ENCODE peak calls at places on chromosomes 13 and 19, in eight cellular contexts. L is transverse colon, V is uterus, Q is GM12878, M is IMR-90, O is K562, C is heart left ventricle, S is adrenal gland. A is an unnamed sample. For H3K4me1, the result is how much of the 10 kb centered on the place peaks cover.

GRCh38 chr13:76992548-76993001 is 694 bp downstream of the CLN5 start:
- DNase-seq in L (peak), V (peak), Q (no peak), M (peak), O (peak), C (peak), S (peak), A (peak)

GRCh38 chr19:52554216-52554971 is 15.7 kb upstream of the ZNF701 start:
- DNase-seq in L (no peak), V (no peak), Q (no peak), M (no peak), O (no peak), C (no peak), S (no peak), A (no peak)

GRCh38 chr13:64758520-64758919 is 2471.6 kb downstream of the PCDH9 start:
- DNase-seq in L (no peak), V (no peak), Q (no peak), M (peak), O (no peak), C (no peak), S (no peak), A (no peak)

GRCh38 chr13:49097374-49097773 is 121.7 kb downstream of the FNDC3A start:
- DNase-seq in L (no peak), V (no peak), Q (no peak), M (peak), O (no peak), C (no peak), S (no peak), A (no peak)

GRCh38 chr13:39892731-39893293 is 237.3 kb downstream of the COG6 start:
- DNase-seq in L (no peak), V (peak), Q (no peak), M (no peak), O (no peak), C (peak), S (no peak), A (peak)

GRCh38 chr19:30447276-30447870 is 75.2 kb downstream of the ZNF536 start:
- DNase-seq in L (no peak), V (no peak), Q (no peak), M (no peak), O (no peak), C (no peak), S (no peak), A (peak)

GRCh38 chr13:21638319-21639282 is 32.3 kb upstream of the FGF9 start:
- DNase-seq in L (peak), V (no peak), Q (no peak), M (peak), O (peak), C (no peak), S (peak), A (peak)

GRCh38 chr19:17950310-17951150 is 16.4 kb upstream of the KCNN1 start:
- DNase-seq in L (no peak), V (no peak), Q (no peak), M (no peak), O (peak), C (no peak), S (no peak), A (peak)

GRCh38 chr13:77215543-77215942 is 111.4 kb downstream of the MYCBP2 start:
- DNase-seq in L (no peak), V (no peak), Q (no peak), M (no peak), O (no peak), C (no peak), S (no peak), A (no peak)

GRCh38 chr19:51366999-51367564 is 894 bp upstream of the ETFB start:
- DNase-seq in L (peak), V (no peak), Q (no peak), M (no peak), O (no peak), C (peak), S (no peak), A (peak)

GRCh38 chr19:40134866-40135265 is 44.1 kb upstream of the ZNF780A start:
- DNase-seq in L (no peak), V (no peak), Q (no peak), M (no peak), O (no peak), C (no peak), S (no peak), A (no peak)

GRCh38 chr19:40671404-40671803 is 19.0 kb downstream of the NUMBL start:
- DNase-seq in L (no peak), V (no peak), Q (no peak), M (no peak), O (no peak), C (peak), S (no peak), A (no peak)

GRCh38 chr19:47507924-47508553 is 6.8 kb downstream of the NAPA start:
- DNase-seq in L (no peak), V (no peak), Q (no peak), M (no peak), O (no peak), C (no peak), S (peak), A (peak)

GRCh38 chr13:34302596-34302995 is 484.6 kb downstream of the RFC3 start:
- DNase-seq in L (no peak), V (no peak), Q (no peak), M (no peak), O (no peak), C (no peak), S (no peak), A (no peak)

GRCh38 chr19:50167314-50167721 is 4.2 kb upstream of the IZUMO2 start:
- DNase-seq in L (peak), V (no peak), Q (no peak), M (no peak), O (no peak), C (no peak), S (no peak), A (peak)

GRCh38 chr19:48543121-48543710 is 8.8 kb upstream of the SULT2B1 start:
- DNase-seq in L (peak), V (no peak), Q (no peak), M (peak), O (no peak), C (no peak), S (no peak), A (peak)

GRCh38 chr13:28204043-28204442 is 65.7 kb downstream of the PAN3 start:
- DNase-seq in L (no peak), V (no peak), Q (no peak), M (no peak), O (no peak), C (no peak), S (no peak), A (no peak)

GRCh38 chr19:35095667-35096368 is 19.8 kb upstream of the FXYD3 start:
- DNase-seq in L (no peak), V (no peak), Q (no peak), M (no peak), O (peak), C (no peak), S (no peak), A (no peak)

GRCh38 chr19:10517361-10517759 is at the start of gene S1PR5:
- DNase-seq in L (no peak), V (no peak), Q (no peak), M (no peak), O (peak), C (peak), S (peak), A (peak)

DNA sequence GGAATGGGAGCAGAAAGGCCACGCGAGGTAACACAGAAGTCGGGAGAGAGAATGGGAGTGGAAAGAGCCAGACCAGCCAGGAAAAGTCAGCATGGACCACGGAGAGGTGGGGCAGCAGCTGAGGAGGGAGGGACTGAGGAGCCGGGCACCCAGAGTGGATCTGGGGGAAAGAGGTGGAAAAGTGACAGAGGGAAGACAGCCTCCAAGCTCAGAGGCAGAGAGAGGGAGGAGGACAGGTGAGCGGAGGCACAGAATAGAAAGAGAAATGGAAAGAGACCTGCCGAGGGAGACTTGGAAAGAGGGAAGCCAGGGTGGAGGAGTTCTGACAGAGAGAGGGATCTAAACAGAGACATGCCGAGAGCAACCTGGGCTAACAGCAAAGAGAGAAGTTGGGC is 1.6 kb downstream of the GRIK5 start:
- DNase-seq in L (no peak), V (no peak), Q (no peak), M (no peak), O (no peak), C (no peak), S (no peak), A (peak)
- H3K27ac ChIP-seq in L (peak), V (peak), Q (no peak), M (no peak), O (no peak), C (no peak), S (no peak), A (peak)

GRCh38 chr19:41958367-41959055 is 610 bp downstream of the RABAC1 start:
- DNase-seq in L (peak), V (peak), Q (no peak), M (peak), O (peak), C (peak), S (peak), A (peak)

GRCh38 chr19:41957838-41958366 is 1.2 kb downstream of the RABAC1 start:
- DNase-seq in L (peak), V (peak), Q (no peak), M (peak), O (peak), C (peak), S (peak), A (peak)

GRCh38 chr19:41957161-41957837 is 1.8 kb downstream of the RABAC1 start:
- DNase-seq in L (peak), V (no peak), Q (no peak), M (no peak), O (no peak), C (no peak), S (no peak), A (no peak)

GRCh38 chr19:41960973-41961372 is 1.9 kb upstream of the RABAC1 start:
- DNase-seq in L (no peak), V (no peak), Q (no peak), M (no peak), O (no peak), C (no peak), S (no peak), A (no peak)

GRCh38 chr19:41959056-41960053 is at the start of gene RABAC1:
- DNase-seq in L (peak), V (peak), Q (peak), M (peak), O (peak), C (peak), S (peak), A (peak)
- TF ChIP-seq POLR2A in L (no peak), V (peak), Q (peak), M (peak), O (no peak), C (no peak), S (no peak), A (peak)

GRCh38 chr19:19459707-19460251 is 54.3 kb downstream of the GATAD2A start:
- DNase-seq in L (peak), V (no peak), Q (no peak), M (peak), O (no peak), C (peak), S (peak), A (peak)
- H3K4me1 ChIP-seq in L (half or more), V (under half), Q (half or more), M (half or more), O (half or more), C (half or more), S (half or more), A (half or more)

GRCh38 chr19:45862271-45862563 is 730 bp downstream of the SYMPK start:
- DNase-seq in L (peak), V (no peak), Q (no peak), M (no peak), O (no peak), C (no peak), S (no peak), A (no peak)

GRCh38 chr19:45862564-45863334 is at the start of gene SYMPK:
- DNase-seq in L (peak), V (peak), Q (peak), M (peak), O (peak), C (peak), S (peak), A (peak)

GRCh38 chr19:45863335-45863839 is 440 bp upstream of the SYMPK start:
- DNase-seq in L (peak), V (no peak), Q (no peak), M (no peak), O (no peak), C (no peak), S (no peak), A (peak)

GRCh38 chr19:45863840-45864628 is at the start of gene FOXA3:
- DNase-seq in L (peak), V (peak), Q (no peak), M (peak), O (peak), C (peak), S (no peak), A (no peak)

DNA sequence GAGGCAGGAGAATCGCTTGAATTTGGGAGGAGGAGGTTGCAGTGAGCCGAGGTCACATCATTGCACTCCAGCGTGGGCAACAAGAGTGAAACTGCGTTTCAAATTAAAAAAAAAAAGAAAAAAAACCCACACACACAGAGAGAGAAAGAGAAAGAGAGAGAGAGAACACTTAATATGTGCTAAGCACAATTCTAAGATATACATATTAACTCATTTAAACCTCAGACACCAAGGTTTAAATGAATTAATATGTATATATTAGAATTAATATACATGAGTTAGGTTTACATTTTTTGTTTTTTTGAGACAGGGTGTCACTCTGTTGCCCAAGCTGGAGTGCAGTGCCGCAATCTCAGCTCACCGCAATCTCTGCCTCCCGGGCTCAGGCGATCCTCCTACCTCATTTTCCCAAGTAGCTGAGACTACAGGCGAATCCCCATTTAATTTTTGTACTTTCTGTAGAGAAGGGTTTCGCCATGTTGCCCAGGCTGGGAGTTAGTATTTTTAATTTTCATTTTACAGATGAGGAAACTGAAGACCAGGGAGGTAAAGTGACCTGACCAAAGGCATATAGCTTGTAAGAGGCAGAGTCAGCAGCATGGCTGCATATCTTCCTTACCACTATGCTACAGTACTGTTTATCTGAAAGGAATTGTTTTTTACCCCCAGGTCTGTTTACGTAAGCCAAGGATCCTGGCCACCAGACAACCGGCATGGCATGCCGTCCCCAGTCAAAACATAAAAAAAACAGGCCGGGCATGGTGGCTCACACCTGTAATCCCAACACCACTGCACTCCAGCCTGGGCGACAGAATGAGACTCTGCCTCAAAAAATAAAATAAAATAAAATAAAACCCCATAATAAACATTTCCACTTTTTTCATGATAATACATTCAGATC is 2.3 kb downstream of the SYMPK start:
- DNase-seq in L (no peak), V (no peak), Q (no peak), M (no peak), O (no peak), C (no peak), S (no peak), A (no peak)
- H3K27ac ChIP-seq in L (no peak), V (no peak), Q (peak), M (no peak), O (no peak), C (no peak), S (no peak), A (no peak)

GRCh38 chr19:1241417-1242095 is at the start of gene ATP5F1D:
- DNase-seq in L (peak), V (peak), Q (peak), M (peak), O (peak), C (peak), S (peak), A (peak)
- TF ChIP-seq POLR2A in L (no peak), V (peak), Q (peak), M (peak), O (no peak), C (no peak), S (peak), A (peak)

GRCh38 chr13:73335938-73336337 is 277.1 kb downstream of the KLF5 start:
- DNase-seq in L (no peak), V (no peak), Q (no peak), M (no peak), O (no peak), C (no peak), S (no peak), A (no peak)

GRCh38 chr13:73335226-73335625 is 276.4 kb downstream of the KLF5 start:
- DNase-seq in L (no peak), V (no peak), Q (peak), M (peak), O (no peak), C (no peak), S (no peak), A (no peak)

GRCh38 chr13:73337511-73337910 is 278.7 kb downstream of the KLF5 start:
- DNase-seq in L (no peak), V (no peak), Q (no peak), M (no peak), O (no peak), C (no peak), S (no peak), A (no peak)

GRCh38 chr13:73338389-73338788 is 279.6 kb downstream of the KLF5 start:
- DNase-seq in L (no peak), V (no peak), Q (no peak), M (no peak), O (no peak), C (no peak), S (no peak), A (no peak)

GRCh38 chr13:73336789-73337188 is 278.0 kb downstream of the KLF5 start:
- DNase-seq in L (no peak), V (no peak), Q (no peak), M (no peak), O (no peak), C (no peak), S (no peak), A (no peak)
- H3K4me1 ChIP-seq in L (under half), V (under half), Q (under half), M (under half), O (under half), C (under half), S (under half), A (under half)

GRCh38 chr19:12140545-12141404 is 625 bp upstream of the ZNF20 start:
- DNase-seq in L (peak), V (peak), Q (peak), M (peak), O (peak), C (peak), S (peak), A (peak)

GRCh38 chr19:12141405-12141736 is 1.2 kb upstream of the ZNF20 start:
- DNase-seq in L (no peak), V (no peak), Q (no peak), M (no peak), O (no peak), C (no peak), S (no peak), A (no peak)

GRCh38 chr19:12139885-12140544 is at the start of gene ZNF20:
- DNase-seq in L (peak), V (peak), Q (peak), M (peak), O (peak), C (peak), S (peak), A (peak)

GRCh38 chr19:12137541-12137940 is 2.6 kb downstream of the ZNF20 start:
- DNase-seq in L (no peak), V (no peak), Q (no peak), M (no peak), O (no peak), C (no peak), S (no peak), A (no peak)

DNA sequence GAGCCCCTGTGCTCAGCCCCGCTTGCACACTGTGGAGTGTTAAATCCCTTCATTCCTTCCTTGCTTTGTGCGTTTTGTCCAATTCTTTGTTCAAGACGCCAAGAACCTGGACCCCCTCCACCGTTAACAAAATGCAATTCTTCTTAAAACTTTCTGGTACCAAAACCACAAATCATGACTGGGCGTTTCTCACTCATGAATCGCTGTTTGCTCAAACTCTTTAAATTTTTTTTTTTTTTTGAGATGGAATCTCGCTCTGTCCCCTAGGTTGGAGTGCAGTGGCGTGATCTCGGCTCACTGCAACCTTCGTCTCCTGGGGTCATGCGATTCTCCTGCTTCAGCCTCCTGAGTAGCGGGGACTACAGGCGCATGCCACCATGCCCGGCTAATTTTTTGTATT is 841 bp downstream of the ZNF20 start:
- DNase-seq in L (no peak), V (no peak), Q (no peak), M (peak), O (no peak), C (no peak), S (no peak), A (no peak)
- H3K27ac ChIP-seq in L (peak), V (peak), Q (no peak), M (peak), O (peak), C (peak), S (no peak), A (no peak)

DNA sequence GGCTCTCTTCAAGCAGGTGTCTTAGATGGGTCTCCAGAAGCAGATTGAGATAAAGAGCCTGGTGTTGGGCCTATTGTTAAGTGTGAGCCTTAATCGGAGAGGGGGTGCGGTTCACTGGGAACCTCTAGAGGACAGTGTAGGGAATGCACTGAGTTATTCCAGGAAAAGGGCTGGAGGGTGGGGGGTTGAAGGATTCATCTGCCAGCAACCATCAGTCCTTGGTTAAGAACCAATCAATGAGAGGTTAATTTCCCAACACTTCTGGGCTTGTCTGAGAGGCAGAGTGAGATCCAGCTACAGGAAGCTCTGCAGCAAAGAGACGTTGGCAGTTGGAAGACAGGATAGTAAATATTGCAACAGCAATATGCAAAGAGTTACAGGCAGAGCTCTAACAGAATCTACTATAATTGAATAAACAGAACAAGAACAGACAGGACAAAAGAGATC is 28.7 kb downstream of the CYP4F2 start:
- DNase-seq in L (peak), V (no peak), Q (no peak), M (no peak), O (peak), C (no peak), S (no peak), A (peak)
- TF ChIP-seq POLR2A in L (no peak), V (no peak), Q (no peak), M (no peak), O (no peak), C (no peak), S (no peak), A (no peak)

DNA sequence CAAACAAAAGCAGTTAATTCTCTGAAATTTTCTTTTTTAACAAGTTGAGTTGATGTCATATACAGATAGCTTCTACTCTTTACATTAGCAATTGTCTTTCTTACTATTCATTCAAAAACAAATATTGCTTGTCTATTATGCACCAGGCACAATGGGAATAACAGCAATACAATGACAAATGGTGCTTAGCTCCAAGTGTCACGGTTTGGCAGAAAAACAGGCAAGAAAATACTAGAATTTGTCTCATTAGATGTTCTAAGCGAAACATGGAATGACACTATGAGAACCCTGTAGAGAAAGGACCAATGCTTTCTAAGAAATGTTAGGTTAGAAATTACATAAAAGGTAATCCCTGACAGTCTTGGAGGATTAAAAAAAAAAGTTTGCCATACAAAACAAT is 187.6 kb downstream of the PCDH9 start:
- DNase-seq in L (no peak), V (no peak), Q (no peak), M (no peak), O (no peak), C (no peak), S (no peak), A (no peak)
- H3K4me1 ChIP-seq in L (under half), V (under half), Q (under half), M (under half), O (under half), C (under half), S (under half), A (under half)

GRCh38 chr19:6719540-6719861 is 949 bp downstream of the C3 start:
- DNase-seq in L (no peak), V (no peak), Q (no peak), M (no peak), O (no peak), C (no peak), S (no peak), A (no peak)
- H3K27ac ChIP-seq in L (no peak), V (peak), Q (no peak), M (no peak), O (no peak), C (no peak), S (no peak), A (no peak)